ENCODE peak calls at places on chromosome 6, in four cellular contexts. H is AG04450, J is epithelial cell of esophagus, A is MM.1S. Z is an unnamed sample.

GRCh38 chr6:136290406-136291010 is 862 bp upstream of the BCLAF1 start:
- DNase-seq in H (peak), J (peak), A (peak), Z (peak)

GRCh38 chr6:56661298-56661697 is 18.6 kb upstream of the DST start:
- DNase-seq in H (no peak), J (peak), A (no peak), Z (no peak)

GRCh38 chr6:53464942-53465460 is 79.9 kb downstream of the GCLC start:
- DNase-seq in H (no peak), J (peak), A (no peak), Z (no peak)

GRCh38 chr6:130778946-130779657 is 48.1 kb upstream of the SMLR1 start:
- DNase-seq in H (peak), J (peak), A (no peak), Z (no peak)

GRCh38 chr6:39934060-39934757 is at the start of gene MOCS1:
- DNase-seq in H (peak), J (peak), A (peak), Z (no peak)

GRCh38 chr6:131213501-131213990 is 78.3 kb downstream of the AKAP7 start:
- DNase-seq in H (peak), J (no peak), A (no peak), Z (no peak)

GRCh38 chr6:158869010-158869603 is 49.9 kb upstream of the EZR start:
- DNase-seq in H (no peak), J (no peak), A (no peak), Z (no peak)

GRCh38 chr6:71226151-71226550 is 62.5 kb upstream of the OGFRL1 start:
- DNase-seq in H (no peak), J (no peak), A (no peak), Z (no peak)

GRCh38 chr6:162964703-162965140 is 236.9 kb downstream of the PACRG start:
- DNase-seq in H (peak), J (peak), A (no peak), Z (no peak)

GRCh38 chr6:139164001-139164400 is 29.1 kb downstream of the HECA start:
- DNase-seq in H (no peak), J (no peak), A (no peak), Z (no peak)

GRCh38 chr6:118680452-118681095 is 29.2 kb upstream of the CEP85L start:
- DNase-seq in H (no peak), J (no peak), A (no peak), Z (no peak)

GRCh38 chr6:153013438-153013837 is 10.9 kb upstream of the MTRF1L start:
- DNase-seq in H (no peak), J (no peak), A (no peak), Z (no peak)

GRCh38 chr6:99868074-99868702 is 125.8 kb downstream of the MCHR2 start:
- DNase-seq in H (peak), J (peak), A (peak), Z (peak)

GRCh38 chr6:7624781-7625710 is 35.0 kb downstream of the SNRNP48 start:
- DNase-seq in H (no peak), J (peak), A (no peak), Z (no peak)

GRCh38 chr6:122459240-122459639 is 12.4 kb downstream of the SERINC1 start:
- DNase-seq in H (no peak), J (peak), A (no peak), Z (no peak)

GRCh38 chr6:71510057-71510713 is 221.6 kb downstream of the OGFRL1 start:
- DNase-seq in H (peak), J (peak), A (peak), Z (peak)

GRCh38 chr6:11585426-11586016 is 48.0 kb downstream of the TMEM170B start:
- DNase-seq in H (peak), J (peak), A (peak), Z (peak)

GRCh38 chr6:170147832-170148708 is 142.8 kb downstream of the DLL1 start:
- DNase-seq in H (no peak), J (no peak), A (no peak), Z (peak)

GRCh38 chr6:4941782-4942672 is 61.8 kb downstream of the RPP40 start:
- DNase-seq in H (peak), J (peak), A (peak), Z (peak)

GRCh38 chr6:4940416-4940815 is 63.4 kb downstream of the RPP40 start:
- DNase-seq in H (no peak), J (no peak), A (peak), Z (no peak)

GRCh38 chr6:4944325-4944724 is 59.5 kb downstream of the RPP40 start:
- DNase-seq in H (no peak), J (no peak), A (no peak), Z (no peak)

GRCh38 chr6:4943716-4944115 is 60.1 kb downstream of the RPP40 start:
- DNase-seq in H (no peak), J (no peak), A (no peak), Z (no peak)

GRCh38 chr6:4942673-4943009 is 61.2 kb downstream of the RPP40 start:
- DNase-seq in H (peak), J (no peak), A (no peak), Z (no peak)
- TF ChIP-seq CTCF in H (no peak), J (no peak), A (no peak), Z (no peak)

GRCh38 chr6:106617302-106617701 is 12.0 kb downstream of the RTN4IP1 start:
- DNase-seq in H (no peak), J (no peak), A (no peak), Z (no peak)
- TF ChIP-seq CTCF in H (no peak), J (no peak), A (no peak), Z (no peak)

GRCh38 chr6:144777249-144777648 is 492.1 kb downstream of the UTRN start:
- DNase-seq in H (no peak), J (no peak), A (no peak), Z (no peak)

GRCh38 chr6:144776031-144776819 is 491.1 kb downstream of the UTRN start:
- DNase-seq in H (no peak), J (no peak), A (no peak), Z (no peak)

GRCh38 chr6:144778056-144778455 is 492.9 kb downstream of the UTRN start:
- DNase-seq in H (no peak), J (no peak), A (no peak), Z (no peak)

GRCh38 chr6:144781836-144782235 is 496.7 kb downstream of the UTRN start:
- DNase-seq in H (no peak), J (no peak), A (no peak), Z (no peak)

DNA sequence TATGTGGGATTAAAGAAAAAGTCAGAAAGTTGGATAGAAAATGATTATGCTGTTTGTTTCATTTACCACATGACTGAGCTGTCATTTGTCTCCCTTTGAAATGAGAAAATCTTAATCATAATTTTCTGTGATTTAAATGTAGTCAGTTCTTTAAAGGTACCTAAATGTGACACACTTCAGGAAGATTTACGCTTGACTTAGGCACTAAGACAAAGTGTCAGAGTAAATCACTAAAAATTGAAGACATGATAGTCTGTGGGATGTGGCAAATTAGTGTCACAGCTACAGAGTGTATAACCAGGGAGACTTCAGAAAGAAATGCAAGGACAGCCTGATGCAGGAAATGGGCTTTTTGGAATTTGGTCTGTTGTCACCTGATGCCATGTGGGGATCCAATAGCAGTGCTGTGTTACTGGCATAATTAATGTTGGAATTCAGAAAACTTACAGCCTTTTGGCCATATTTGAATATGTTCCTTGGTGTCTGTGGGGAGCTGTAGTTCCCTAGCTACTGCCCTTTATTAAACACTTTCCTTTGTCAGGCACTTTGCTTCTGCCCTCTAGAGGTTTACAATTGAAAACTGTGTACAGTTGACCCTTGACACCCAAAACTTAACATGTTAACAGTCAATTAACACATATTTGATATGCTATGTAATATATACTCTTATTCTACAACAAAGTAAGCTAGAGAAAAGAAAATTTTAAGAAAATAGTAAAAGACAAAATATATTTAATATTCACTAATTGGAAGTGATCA is 493.8 kb downstream of the UTRN start:
- DNase-seq in H (no peak), J (peak), A (peak), Z (peak)
- TF ChIP-seq CTCF in H (peak), J (peak), A (peak), Z (no peak)

GRCh38 chr6:13278991-13279390 is 49.3 kb downstream of the TBC1D7 start:
- DNase-seq in H (no peak), J (no peak), A (no peak), Z (no peak)

GRCh38 chr6:13277231-13277630 is 51.1 kb downstream of the TBC1D7 start:
- DNase-seq in H (no peak), J (peak), A (no peak), Z (no peak)

GRCh38 chr6:13275435-13275989 is 52.8 kb downstream of the TBC1D7 start:
- DNase-seq in H (no peak), J (no peak), A (no peak), Z (no peak)

GRCh38 chr6:13280253-13280652 is 48.1 kb downstream of the TBC1D7 start:
- DNase-seq in H (no peak), J (no peak), A (no peak), Z (no peak)

DNA sequence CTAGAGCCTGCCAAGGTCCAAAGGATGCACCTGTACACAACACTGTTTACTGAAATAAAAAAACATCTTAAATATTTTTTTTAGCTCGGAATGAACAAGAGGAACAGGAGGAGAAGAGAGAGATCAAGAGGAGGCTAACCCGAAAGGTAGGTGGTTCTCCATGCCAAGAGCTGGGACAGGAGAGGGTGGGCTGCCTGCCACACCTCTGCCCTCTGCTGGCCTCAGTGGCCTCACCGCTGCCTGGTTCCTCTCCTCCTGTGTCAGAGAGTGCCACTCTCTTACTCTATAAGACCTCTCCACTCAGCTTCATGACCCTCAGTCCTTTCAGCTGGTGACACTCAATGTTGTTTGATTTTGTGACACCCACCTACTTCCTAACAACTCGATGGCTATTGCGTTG is 50.2 kb downstream of the TBC1D7 start:
- DNase-seq in H (no peak), J (no peak), A (peak), Z (no peak)
- TF ChIP-seq CTCF in H (no peak), J (no peak), A (peak), Z (no peak)

GRCh38 chr6:6543181-6543879 is 45.2 kb upstream of the LY86 start:
- DNase-seq in H (no peak), J (no peak), A (peak), Z (peak)

GRCh38 chr6:6538301-6538700 is 50.2 kb upstream of the LY86 start:
- DNase-seq in H (no peak), J (no peak), A (no peak), Z (no peak)

GRCh38 chr6:6542357-6542756 is 46.2 kb upstream of the LY86 start:
- DNase-seq in H (no peak), J (no peak), A (no peak), Z (no peak)

GRCh38 chr6:6534399-6534798 is 54.1 kb upstream of the LY86 start:
- DNase-seq in H (no peak), J (no peak), A (no peak), Z (no peak)

DNA sequence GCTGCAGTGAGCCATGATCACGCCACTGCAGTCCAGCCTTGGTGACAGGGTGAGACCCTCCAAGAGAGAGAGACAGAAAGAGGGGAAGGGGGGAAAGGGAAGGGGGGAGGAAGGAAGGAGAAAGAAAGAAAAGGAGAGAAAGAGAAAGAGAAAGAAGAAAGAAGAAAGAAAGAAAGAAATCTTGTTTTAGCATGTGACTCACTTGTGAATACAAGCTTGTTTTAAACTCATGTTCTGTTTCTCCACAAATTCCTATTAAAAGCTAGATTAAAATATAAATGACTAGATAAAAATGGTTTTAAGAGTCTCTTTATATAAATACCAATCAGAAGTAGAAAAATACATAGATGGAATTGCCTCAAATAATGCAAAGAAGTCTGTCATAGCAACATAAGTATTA is 51.0 kb upstream of the LY86 start:
- DNase-seq in H (no peak), J (no peak), A (no peak), Z (no peak)
- TF ChIP-seq CTCF in H (no peak), J (no peak), A (no peak), Z (no peak)

GRCh38 chr6:107603029-107603428 is 113.1 kb downstream of the SOBP start:
- DNase-seq in H (no peak), J (no peak), A (no peak), Z (no peak)
- TF ChIP-seq CTCF in H (no peak), J (no peak), A (no peak), Z (no peak)